ENCODE peak calls at places on chromosomes 13 and 19, in six cellular contexts. One of them, this sample, is unnamed.

GRCh38 chr13:50635504-50635903 is 208.0 kb downstream of the DLEU7 start:
- DNase-seq in psoas muscle: no peak
- DNase-seq in brain microvascular endothelial cell: no peak
- DNase-seq in tibial nerve: peak; percentile 59
- DNase-seq in tibial artery: peak; percentile 71
- DNase-seq in fibroblast of lung: no peak
- DNase-seq in this sample: no peak

GRCh38 chr19:10093295-10094186 is 7.4 kb downstream of the SHFL start:
- DNase-seq in psoas muscle: no peak
- DNase-seq in brain microvascular endothelial cell: no peak
- DNase-seq in tibial nerve: no peak
- DNase-seq in tibial artery: no peak
- DNase-seq in fibroblast of lung: no peak
- DNase-seq in this sample: no peak

GRCh38 chr19:13846533-13847032 is 30.4 kb upstream of the NANOS3 start:
- DNase-seq in psoas muscle: peak; percentile 90
- DNase-seq in brain microvascular endothelial cell: peak; percentile 96
- DNase-seq in tibial nerve: peak; percentile 54
- DNase-seq in tibial artery: peak; percentile 94
- DNase-seq in fibroblast of lung: peak; percentile 94
- DNase-seq in this sample: peak; percentile 93

GRCh38 chr13:90197722-90198121 is 1149.8 kb upstream of the MIR17HG start:
- DNase-seq in psoas muscle: no peak
- DNase-seq in brain microvascular endothelial cell: no peak
- DNase-seq in tibial nerve: no peak
- DNase-seq in tibial artery: no peak
- DNase-seq in fibroblast of lung: peak; percentile 50
- DNase-seq in this sample: no peak

GRCh38 chr13:36918246-36919060 is 1.6 kb downstream of the SMAD9 start:
- DNase-seq in psoas muscle: no peak
- DNase-seq in brain microvascular endothelial cell: peak; percentile 6
- DNase-seq in tibial nerve: peak; percentile 18
- DNase-seq in tibial artery: no peak
- DNase-seq in fibroblast of lung: peak; percentile 47
- DNase-seq in this sample: peak; percentile 44

GRCh38 chr19:13056052-13056660 is 46.5 kb downstream of the LYL1 start:
- DNase-seq in psoas muscle: no peak
- DNase-seq in brain microvascular endothelial cell: no peak
- DNase-seq in tibial nerve: peak; percentile 53
- DNase-seq in tibial artery: peak; percentile 90
- DNase-seq in fibroblast of lung: peak; percentile 92
- DNase-seq in this sample: no peak

GRCh38 chr13:42883142-42883541 is 101.8 kb downstream of the FAM216B start:
- DNase-seq in psoas muscle: no peak
- DNase-seq in brain microvascular endothelial cell: peak; percentile 22
- DNase-seq in tibial nerve: no peak
- DNase-seq in tibial artery: no peak
- DNase-seq in fibroblast of lung: no peak
- DNase-seq in this sample: no peak

GRCh38 chr13:23956106-23956505 is 58.8 kb upstream of the C1QTNF9B start:
- DNase-seq in psoas muscle: no peak
- DNase-seq in brain microvascular endothelial cell: peak; percentile 46
- DNase-seq in tibial nerve: no peak
- DNase-seq in tibial artery: no peak
- DNase-seq in fibroblast of lung: peak; percentile 85
- DNase-seq in this sample: peak; percentile 82

GRCh38 chr13:113907637-113908617 is 44.1 kb upstream of the GAS6 start:
- DNase-seq in psoas muscle: no peak
- DNase-seq in brain microvascular endothelial cell: no peak
- DNase-seq in tibial nerve: no peak
- DNase-seq in tibial artery: peak; percentile 70
- DNase-seq in fibroblast of lung: peak; percentile 95
- DNase-seq in this sample: peak; percentile 35

GRCh38 chr13:106466691-106467405 is 68.6 kb downstream of the EFNB2 start:
- DNase-seq in psoas muscle: no peak
- DNase-seq in brain microvascular endothelial cell: peak; percentile 75
- DNase-seq in tibial nerve: no peak
- DNase-seq in tibial artery: no peak
- DNase-seq in fibroblast of lung: no peak
- DNase-seq in this sample: no peak

GRCh38 chr13:113941571-113942191 is 32.2 kb downstream of the C13orf46 start:
- DNase-seq in psoas muscle: peak; percentile 42
- DNase-seq in brain microvascular endothelial cell: peak; percentile 14
- DNase-seq in tibial nerve: no peak
- DNase-seq in tibial artery: peak; percentile 60
- DNase-seq in fibroblast of lung: peak; percentile 84
- DNase-seq in this sample: no peak

GRCh38 chr13:42977219-42977659 is 14.8 kb downstream of the EPSTI1 start:
- DNase-seq in psoas muscle: no peak
- DNase-seq in brain microvascular endothelial cell: no peak
- DNase-seq in tibial nerve: no peak
- DNase-seq in tibial artery: no peak
- DNase-seq in fibroblast of lung: no peak
- DNase-seq in this sample: no peak

GRCh38 chr13:45303866-45304265 is 37.1 kb downstream of the TPT1 start:
- DNase-seq in psoas muscle: no peak
- DNase-seq in brain microvascular endothelial cell: no peak
- DNase-seq in tibial nerve: no peak
- DNase-seq in tibial artery: no peak
- DNase-seq in fibroblast of lung: no peak
- DNase-seq in this sample: no peak

GRCh38 chr19:23118400-23118799 is 1.6 kb downstream of the ZNF730 start:
- DNase-seq in psoas muscle: no peak
- DNase-seq in brain microvascular endothelial cell: no peak
- DNase-seq in tibial nerve: no peak
- DNase-seq in tibial artery: no peak
- DNase-seq in fibroblast of lung: no peak
- DNase-seq in this sample: no peak

GRCh38 chr13:107581009-107581408 is 634.3 kb downstream of the LIG4 start:
- DNase-seq in psoas muscle: no peak
- DNase-seq in brain microvascular endothelial cell: no peak
- DNase-seq in tibial nerve: no peak
- DNase-seq in tibial artery: no peak
- DNase-seq in fibroblast of lung: no peak
- DNase-seq in this sample: no peak

GRCh38 chr13:100675660-100676129 is 1.1 kb upstream of the TMTC4 start:
- DNase-seq in psoas muscle: no peak
- DNase-seq in brain microvascular endothelial cell: no peak
- DNase-seq in tibial nerve: no peak
- DNase-seq in tibial artery: no peak
- DNase-seq in fibroblast of lung: no peak
- DNase-seq in this sample: no peak

GRCh38 chr13:111275382-111275781 is 45.1 kb upstream of the TEX29 start:
- DNase-seq in psoas muscle: no peak
- DNase-seq in brain microvascular endothelial cell: no peak
- DNase-seq in tibial nerve: no peak
- DNase-seq in tibial artery: no peak
- DNase-seq in fibroblast of lung: no peak
- DNase-seq in this sample: no peak

GRCh38 chr19:5567971-5568407 is 236 bp upstream of the TINCR start:
- DNase-seq in psoas muscle: no peak
- DNase-seq in brain microvascular endothelial cell: no peak
- DNase-seq in tibial nerve: no peak
- DNase-seq in tibial artery: no peak
- DNase-seq in fibroblast of lung: no peak
- DNase-seq in this sample: no peak

GRCh38 chr13:71751074-71751473 is 115.9 kb downstream of the DACH1 start:
- DNase-seq in psoas muscle: no peak
- DNase-seq in brain microvascular endothelial cell: no peak
- DNase-seq in tibial nerve: no peak
- DNase-seq in tibial artery: no peak
- DNase-seq in fibroblast of lung: no peak
- DNase-seq in this sample: no peak

GRCh38 chr19:39845621-39846175 is 481 bp downstream of the FBL start:
- DNase-seq in psoas muscle: no peak
- DNase-seq in brain microvascular endothelial cell: no peak
- DNase-seq in tibial nerve: no peak
- DNase-seq in tibial artery: no peak
- DNase-seq in fibroblast of lung: no peak
- DNase-seq in this sample: no peak

GRCh38 chr13:112354330-112355273 is 21.6 kb upstream of the SPACA7 start:
- DNase-seq in psoas muscle: no peak
- DNase-seq in brain microvascular endothelial cell: no peak
- DNase-seq in tibial nerve: no peak
- DNase-seq in tibial artery: no peak
- DNase-seq in fibroblast of lung: no peak
- DNase-seq in this sample: no peak

GRCh38 chr13:51541809-51542258 is 42.4 kb upstream of the WDFY2 start:
- DNase-seq in psoas muscle: no peak
- DNase-seq in brain microvascular endothelial cell: no peak
- DNase-seq in tibial nerve: no peak
- DNase-seq in tibial artery: no peak
- DNase-seq in fibroblast of lung: no peak
- DNase-seq in this sample: no peak

GRCh38 chr13:100235311-100235901 is 146.5 kb downstream of the PCCA start:
- DNase-seq in psoas muscle: no peak
- DNase-seq in brain microvascular endothelial cell: peak; percentile 69
- DNase-seq in tibial nerve: peak; percentile 70
- DNase-seq in tibial artery: no peak
- DNase-seq in fibroblast of lung: peak; percentile 43
- DNase-seq in this sample: peak; percentile 10

GRCh38 chr13:113558461-113558860 is 26.1 kb upstream of the TFDP1 start:
- DNase-seq in psoas muscle: no peak
- DNase-seq in brain microvascular endothelial cell: no peak
- DNase-seq in tibial nerve: no peak
- DNase-seq in tibial artery: no peak
- DNase-seq in fibroblast of lung: no peak
- DNase-seq in this sample: no peak

GRCh38 chr19:6501740-6502648 is at the start of gene TUBB4A:
- DNase-seq in psoas muscle: peak; percentile 63
- DNase-seq in brain microvascular endothelial cell: no peak
- DNase-seq in tibial nerve: no peak
- DNase-seq in tibial artery: no peak
- DNase-seq in fibroblast of lung: no peak
- DNase-seq in this sample: no peak

GRCh38 chr13:73767747-73768315 is 366.4 kb downstream of the KLF12 start:
- DNase-seq in psoas muscle: no peak
- DNase-seq in brain microvascular endothelial cell: no peak
- DNase-seq in tibial nerve: no peak
- DNase-seq in tibial artery: no peak
- DNase-seq in fibroblast of lung: no peak
- DNase-seq in this sample: no peak

GRCh38 chr19:4393947-4394590 is 6.3 kb downstream of the SH3GL1 start:
- DNase-seq in psoas muscle: no peak
- DNase-seq in brain microvascular endothelial cell: no peak
- DNase-seq in tibial nerve: no peak
- DNase-seq in tibial artery: no peak
- DNase-seq in fibroblast of lung: peak; percentile 77
- DNase-seq in this sample: no peak

GRCh38 chr13:32791545-32792172 is 205.4 kb downstream of the PDS5B start:
- DNase-seq in psoas muscle: no peak
- DNase-seq in brain microvascular endothelial cell: no peak
- DNase-seq in tibial nerve: no peak
- DNase-seq in tibial artery: no peak
- DNase-seq in fibroblast of lung: no peak
- DNase-seq in this sample: no peak

GRCh38 chr19:14116918-14117578 is 514 bp downstream of the PRKACA start:
- DNase-seq in psoas muscle: peak; percentile 77
- DNase-seq in brain microvascular endothelial cell: no peak
- DNase-seq in tibial nerve: no peak
- DNase-seq in tibial artery: peak; percentile 81
- DNase-seq in fibroblast of lung: no peak
- DNase-seq in this sample: no peak

GRCh38 chr13:94119360-94119936 is 360.0 kb downstream of the DCT start:
- DNase-seq in psoas muscle: no peak
- DNase-seq in brain microvascular endothelial cell: no peak
- DNase-seq in tibial nerve: no peak
- DNase-seq in tibial artery: no peak
- DNase-seq in fibroblast of lung: no peak
- DNase-seq in this sample: peak; percentile 53
- TF ChIP-seq CTCF in psoas muscle: no peak
- TF ChIP-seq CTCF in brain microvascular endothelial cell: no peak
- TF ChIP-seq CTCF in tibial nerve: no peak
- TF ChIP-seq CTCF in tibial artery: no peak
- TF ChIP-seq CTCF in fibroblast of lung: no peak
- TF ChIP-seq CTCF in this sample: no peak

GRCh38 chr13:64924401-64924800 is 2305.7 kb downstream of the PCDH9 start:
- DNase-seq in psoas muscle: peak; percentile 15
- DNase-seq in brain microvascular endothelial cell: no peak
- DNase-seq in tibial nerve: no peak
- DNase-seq in tibial artery: no peak
- DNase-seq in fibroblast of lung: no peak
- DNase-seq in this sample: no peak

GRCh38 chr13:64925727-64926126 is 2304.4 kb downstream of the PCDH9 start:
- DNase-seq in psoas muscle: no peak
- DNase-seq in brain microvascular endothelial cell: no peak
- DNase-seq in tibial nerve: no peak
- DNase-seq in tibial artery: no peak
- DNase-seq in fibroblast of lung: no peak
- DNase-seq in this sample: no peak

GRCh38 chr13:64925284-64925683 is 2304.9 kb downstream of the PCDH9 start:
- DNase-seq in psoas muscle: no peak
- DNase-seq in brain microvascular endothelial cell: no peak
- DNase-seq in tibial nerve: no peak
- DNase-seq in tibial artery: no peak
- DNase-seq in fibroblast of lung: peak; percentile 25
- DNase-seq in this sample: peak; percentile 4

GRCh38 chr13:64930636-64931035 is 2299.5 kb downstream of the PCDH9 start:
- DNase-seq in psoas muscle: no peak
- DNase-seq in brain microvascular endothelial cell: no peak
- DNase-seq in tibial nerve: no peak
- DNase-seq in tibial artery: no peak
- DNase-seq in fibroblast of lung: no peak
- DNase-seq in this sample: no peak

GRCh38 chr13:64928704-64929499 is 2301.2 kb downstream of the PCDH9 start:
- DNase-seq in psoas muscle: no peak
- DNase-seq in brain microvascular endothelial cell: peak; percentile 81
- DNase-seq in tibial nerve: no peak
- DNase-seq in tibial artery: no peak
- DNase-seq in fibroblast of lung: peak; percentile 93
- DNase-seq in this sample: peak; percentile 82
- H3K4me3 ChIP-seq in psoas muscle: no peak overlapping the region
- H3K4me3 ChIP-seq in brain microvascular endothelial cell: no peak overlapping the region
- H3K4me3 ChIP-seq in tibial nerve: no peak overlapping the region
- H3K4me3 ChIP-seq in tibial artery: no peak overlapping the region
- H3K4me3 ChIP-seq in fibroblast of lung: no peak overlapping the region
- H3K4me3 ChIP-seq in this sample: no peak overlapping the region

GRCh38 chr19:35345671-35346111 is 2.0 kb upstream of the FFAR1 start:
- DNase-seq in psoas muscle: no peak
- DNase-seq in brain microvascular endothelial cell: no peak
- DNase-seq in tibial nerve: no peak
- DNase-seq in tibial artery: peak; percentile 31
- DNase-seq in fibroblast of lung: no peak
- DNase-seq in this sample: no peak
- H3K27me3 ChIP-seq in psoas muscle: peaks cover 28% of the 10 kb centered on the region
- H3K27me3 ChIP-seq in brain microvascular endothelial cell: no peaks in the 10 kb centered on the region
- H3K27me3 ChIP-seq in tibial nerve: no peaks in the 10 kb centered on the region
- H3K27me3 ChIP-seq in tibial artery: peaks cover 18% of the 10 kb centered on the region
- H3K27me3 ChIP-seq in fibroblast of lung: no peaks in the 10 kb centered on the region
- H3K27me3 ChIP-seq in this sample: peaks cover 12% of the 10 kb centered on the region

DNA sequence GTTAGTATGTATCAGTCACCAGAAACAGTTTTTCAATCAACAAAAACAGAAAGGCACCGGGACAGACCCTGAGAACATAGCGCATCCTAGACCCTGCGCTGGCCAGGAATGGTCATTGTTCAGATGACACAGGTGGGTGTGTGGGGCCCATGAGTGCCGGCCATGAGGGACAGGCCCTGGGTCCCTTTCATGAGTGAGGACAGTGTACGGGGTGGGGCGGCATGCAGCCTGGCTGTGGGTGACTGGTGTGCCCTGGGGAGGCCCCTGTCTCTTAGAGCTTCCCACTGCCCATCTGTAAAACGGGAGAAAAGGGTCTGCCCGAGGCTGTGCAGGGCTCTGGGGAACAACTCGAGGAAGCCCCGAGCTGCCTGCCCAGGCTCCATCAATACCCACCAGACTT is 25.8 kb downstream of the PBX4 start:
- DNase-seq in psoas muscle: no peak
- DNase-seq in brain microvascular endothelial cell: no peak
- DNase-seq in tibial nerve: no peak
- DNase-seq in tibial artery: no peak
- DNase-seq in fibroblast of lung: no peak
- DNase-seq in this sample: no peak
- TF ChIP-seq CTCF in psoas muscle: no peak
- TF ChIP-seq CTCF in brain microvascular endothelial cell: no peak
- TF ChIP-seq CTCF in tibial nerve: no peak
- TF ChIP-seq CTCF in tibial artery: no peak
- TF ChIP-seq CTCF in fibroblast of lung: no peak
- TF ChIP-seq CTCF in this sample: no peak

This sample was measured in kidney epithelial cell.